ENCODE peak calls at places on chromosomes 4 and X, in eight cellular contexts. E is GM20000; A is stomach; W is GM13976; Y is CD4-positive, alpha-beta T cell; H is WERI-Rb-1; T is activated CD8-positive, alpha-beta T cell treated with anti-CD3 and anti-CD28 coated beads for 36 hours; S is activated B cell treated with CpG ODN at 0.5 μM for 24 hours. R is an unnamed sample.

GRCh38 chr4:48472794-48473193 is 10.3 kb upstream of the SLC10A4 start:
- DNase-seq in E (no peak), A (no peak), W (no peak), Y (no peak), H (no peak), T (no peak), S (no peak), R (no peak)

GRCh38 chrX:45843518-45843917 is 642.8 kb upstream of the DIPK2B start:
- DNase-seq in E (peak; percentile 15), A (no peak), W (no peak), Y (no peak), H (no peak), T (no peak), S (no peak), R (no peak)

GRCh38 chr4:76251448-76252270 is at the start of gene FAM47E:
- DNase-seq in E (peak; percentile 58), A (peak; percentile 88), W (peak; percentile 63), Y (peak; percentile 2), H (peak; percentile 88), T (peak; percentile 57), S (peak; percentile 24), R (peak; percentile 76)

GRCh38 chrX:56853436-56853835 is 124.4 kb downstream of the NBDY start:
- DNase-seq in E (no peak), A (no peak), W (no peak), Y (no peak), H (no peak), T (no peak), S (no peak), R (no peak)

GRCh38 chr4:141645611-141646340 is 9.4 kb downstream of the IL15 start:
- DNase-seq in E (no peak), A (no peak), W (no peak), Y (no peak), H (peak; percentile 61), T (no peak), S (no peak), R (no peak)

GRCh38 chr4:158993895-158994294 is 109.0 kb upstream of the RAPGEF2 start:
- DNase-seq in E (no peak), A (no peak), W (no peak), Y (no peak), H (no peak), T (no peak), S (no peak), R (no peak)

GRCh38 chrX:1486749-1487361 is 34.1 kb upstream of the ASMTL start:
- DNase-seq in E (no peak), A (no peak), W (no peak), Y (no peak), H (no peak), T (no peak), S (no peak), R (no peak)

GRCh38 chr4:15392053-15392805 is 35.6 kb upstream of the C1QTNF7 start:
- DNase-seq in E (no peak), A (no peak), W (no peak), Y (no peak), H (no peak), T (no peak), S (no peak), R (no peak)

GRCh38 chr4:136457577-136457976 is 1074.7 kb downstream of the PCDH18 start:
- DNase-seq in E (no peak), A (no peak), W (no peak), Y (no peak), H (no peak), T (no peak), S (no peak), R (no peak)

GRCh38 chrX:78133561-78133960 is 5.9 kb downstream of the TAF9B start:
- DNase-seq in E (no peak), A (no peak), W (no peak), Y (no peak), H (no peak), T (no peak), S (no peak), R (no peak)

GRCh38 chrX:85922821-85923220 is 124.5 kb downstream of the CHM start:
- DNase-seq in E (no peak), A (no peak), W (no peak), Y (no peak), H (no peak), T (no peak), S (no peak), R (no peak)

GRCh38 chr4:86015412-86016350 is 344.2 kb downstream of the MAPK10 start:
- DNase-seq in E (no peak), A (no peak), W (peak; percentile 12), Y (no peak), H (no peak), T (no peak), S (no peak), R (no peak)

GRCh38 chr4:145281946-145282345 is 101.6 kb upstream of the OTUD4 start:
- DNase-seq in E (no peak), A (no peak), W (no peak), Y (no peak), H (no peak), T (no peak), S (no peak), R (no peak)

GRCh38 chr4:41935652-41936021 is 408 bp downstream of the TMEM33 start:
- DNase-seq in E (peak; percentile 15), A (no peak), W (peak; percentile 47), Y (no peak), H (no peak), T (peak; percentile 58), S (no peak), R (no peak)

GRCh38 chrX:20971250-20971649 is 403.0 kb upstream of the CNKSR2 start:
- DNase-seq in E (no peak), A (no peak), W (no peak), Y (no peak), H (no peak), T (no peak), S (no peak), R (no peak)
- TF ChIP-seq CTCF in E (no peak), A (no peak), W (no peak), Y (no peak), H (no peak), T (no peak), S (no peak), R (no peak)

DNA sequence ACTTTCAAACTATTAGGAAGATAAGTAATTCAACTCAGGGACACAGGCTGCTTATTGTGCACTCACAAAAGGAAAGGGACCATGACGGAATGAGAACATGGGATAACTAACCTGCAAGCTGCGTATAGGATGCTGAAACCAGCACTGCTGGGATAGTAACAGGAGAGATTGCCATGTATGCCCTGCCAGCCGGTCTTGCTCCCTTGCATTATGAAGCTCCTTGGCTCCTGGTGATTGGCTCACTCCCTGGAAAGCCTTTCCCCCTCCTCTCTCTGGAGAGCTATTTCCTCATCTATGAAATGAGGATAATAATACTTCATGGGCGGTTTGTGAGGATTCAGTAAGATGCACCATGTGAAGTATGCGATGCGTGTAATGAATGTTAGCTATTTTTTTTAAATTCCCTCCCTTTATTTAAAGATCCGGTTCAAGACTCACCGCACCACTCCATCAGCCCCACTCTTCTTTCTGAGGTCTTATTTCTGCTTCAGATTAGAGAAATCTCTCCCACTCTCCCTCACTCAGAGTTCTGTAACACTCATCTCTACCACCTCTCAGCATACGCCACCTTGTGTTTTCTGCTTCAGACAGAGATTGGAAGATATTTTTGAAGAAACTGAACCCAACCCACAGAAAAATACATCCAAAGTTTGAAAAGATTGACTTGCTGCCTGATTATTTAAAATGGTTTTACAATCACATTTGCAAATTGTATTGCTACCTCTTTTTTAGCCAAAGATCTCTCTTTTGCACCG is 18.4 kb downstream of the MSMO1 start:
- DNase-seq in E (no peak), A (no peak), W (no peak), Y (no peak), H (no peak), T (no peak), S (no peak), R (no peak)
- TF ChIP-seq CTCF in E (no peak), A (no peak), W (no peak), Y (no peak), H (no peak), T (no peak), S (no peak), R (no peak)

DNA sequence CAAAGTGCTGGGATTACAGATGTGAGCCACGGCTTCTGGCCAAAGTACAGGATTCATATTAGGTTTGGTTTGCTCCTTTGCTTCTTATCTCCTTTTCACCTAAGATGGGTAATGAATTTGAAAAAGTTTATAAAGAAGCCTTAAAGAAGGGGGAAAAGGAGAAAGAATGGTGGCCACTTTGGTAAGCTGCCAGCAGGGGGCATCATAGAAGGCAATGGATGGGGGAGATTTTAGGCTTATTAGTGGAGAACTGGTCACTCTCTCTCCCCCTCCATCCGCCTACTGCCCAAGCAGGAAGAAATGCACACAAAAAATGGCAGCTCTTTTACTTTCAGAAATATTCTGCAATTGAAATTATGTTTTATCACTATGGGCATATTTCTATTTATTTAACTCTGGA is 32.0 kb downstream of the SPARCL1 start:
- DNase-seq in E (peak; percentile 16), A (no peak), W (no peak), Y (no peak), H (peak; percentile 11), T (peak; percentile 45), S (no peak), R (no peak)
- TF ChIP-seq CTCF in E (peak; percentile 37), A (no peak), W (peak; percentile 16), Y (no peak), H (peak; percentile 58), T (peak; percentile 69), S (no peak), R (peak; percentile 33)

GRCh38 chrX:120668357-120668756 is 38.5 kb upstream of the C1GALT1C1 start:
- DNase-seq in E (no peak), A (no peak), W (no peak), Y (no peak), H (no peak), T (no peak), S (no peak), R (no peak)

GRCh38 chrX:120660638-120661037 is 30.8 kb upstream of the C1GALT1C1 start:
- DNase-seq in E (no peak), A (no peak), W (no peak), Y (no peak), H (peak; percentile 5), T (no peak), S (no peak), R (no peak)

DNA sequence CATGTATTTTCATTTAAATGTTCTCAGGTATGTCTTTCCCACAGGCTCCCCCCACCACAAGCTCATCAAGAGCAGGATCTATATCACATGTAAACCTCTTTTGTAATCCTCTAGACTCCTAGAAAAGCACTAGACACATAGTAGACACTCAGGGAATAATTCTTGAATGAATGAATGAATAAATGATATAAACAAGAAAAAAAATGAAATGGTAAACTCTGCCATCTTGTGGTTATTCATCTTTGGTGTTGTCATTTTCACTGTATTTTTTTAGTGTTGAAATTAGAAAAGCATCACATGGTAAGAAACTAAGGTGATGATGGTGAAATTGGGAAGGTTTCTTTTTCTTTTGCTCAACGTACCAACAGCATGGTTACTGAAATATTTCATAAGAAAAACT is 34.2 kb upstream of the C1GALT1C1 start:
- DNase-seq in E (peak; percentile 2), A (no peak), W (no peak), Y (no peak), H (no peak), T (no peak), S (no peak), R (no peak)
- TF ChIP-seq CTCF in E (no peak), A (no peak), W (no peak), Y (no peak), H (no peak), T (no peak), S (no peak), R (no peak)